ENCODE peak calls at places on chromosomes 3 and 15, in six cellular contexts. N is heart left ventricle, I is endothelial cell of umbilical vein, B is HCT116, K is sigmoid colon, G is Peyer's patch. L is an unnamed sample.

GRCh38 chr3:192901435-192901834 is 16.2 kb downstream of the MB21D2 start:
- DNase-seq in G (no peak), B (no peak), K (no peak), N (no peak), I (peak; percentile 65), L (no peak)

GRCh38 chr15:70327328-70328136 is 229.8 kb upstream of the TLE3 start:
- DNase-seq in B (no peak), G (no peak), N (no peak), K (no peak), I (peak; percentile 26), L (no peak)

GRCh38 chr15:99343836-99344551 is 92.7 kb downstream of the LRRC28 start:
- DNase-seq in B (no peak), K (no peak), I (peak; percentile 75), N (peak; percentile 69), G (peak; percentile 56), L (no peak)

GRCh38 chr3:96915465-96915864 is 101.1 kb downstream of the EPHA6 start:
- DNase-seq in N (no peak), B (no peak), I (no peak), K (no peak), G (no peak), L (no peak)

GRCh38 chr15:70636540-70637165 is 126.7 kb downstream of the UACA start:
- DNase-seq in K (no peak), B (peak; percentile 16), G (no peak), N (no peak), I (peak; percentile 28), L (no peak)

GRCh38 chr3:52123106-52123708 is 31.0 kb downstream of the POC1A start:
- DNase-seq in G (peak; percentile 89), K (peak; percentile 84), B (peak; percentile 37), I (peak; percentile 81), N (peak; percentile 88), L (peak; percentile 51)

GRCh38 chr3:53999725-54000124 is 108.1 kb upstream of the SELENOK start:
- DNase-seq in K (no peak), I (no peak), G (no peak), B (no peak), N (no peak), L (no peak)

GRCh38 chr15:89999676-90000174 is 1.4 kb upstream of the ZNF710 start:
- DNase-seq in N (peak; percentile 67), K (peak; percentile 67), G (peak; percentile 55), B (no peak), I (no peak), L (no peak)

GRCh38 chr15:35618260-35619188 is 72.6 kb upstream of the DPH6 start:
- DNase-seq in N (no peak), B (no peak), I (peak; percentile 57), K (no peak), G (no peak), L (no peak)

GRCh38 chr3:4511491-4512251 is 18.5 kb downstream of the ITPR1 start:
- DNase-seq in N (no peak), I (no peak), B (no peak), G (no peak), K (no peak), L (no peak)

GRCh38 chr15:63238796-63239195 is 38.6 kb upstream of the APH1B start:
- DNase-seq in B (no peak), N (no peak), G (no peak), I (no peak), K (no peak), L (no peak)

GRCh38 chr3:122793568-122794416 is at the start of gene HSPBAP1:
- DNase-seq in G (peak; percentile 98), I (peak; percentile 96), B (peak; percentile 87), K (peak; percentile 96), N (peak; percentile 94), L (peak; percentile 96)

GRCh38 chr3:11544413-11545181 is 99.1 kb downstream of the VGLL4 start:
- DNase-seq in K (peak; percentile 68), I (no peak), B (no peak), N (peak; percentile 75), G (no peak), L (no peak)

GRCh38 chr3:175564335-175564734 is 705.2 kb downstream of the NAALADL2 start:
- DNase-seq in K (no peak), N (no peak), G (no peak), B (no peak), I (no peak), L (no peak)

GRCh38 chr3:159586587-159587202 is 401.9 kb upstream of the IL12A start:
- DNase-seq in G (no peak), I (peak; percentile 41), K (no peak), N (no peak), B (peak; percentile 29), L (no peak)

GRCh38 chr3:125644036-125645025 is 49.0 kb upstream of the OSBPL11 start:
- DNase-seq in N (no peak), B (no peak), K (peak; percentile 79), G (peak; percentile 52), I (no peak), L (no peak)

GRCh38 chr3:158488670-158489069 is 82.3 kb upstream of the MLF1 start:
- DNase-seq in G (no peak), K (no peak), I (peak; percentile 27), B (no peak), N (no peak), L (no peak)

GRCh38 chr3:138803006-138803653 is 31.6 kb downstream of the PIK3CB start:
- DNase-seq in B (no peak), G (no peak), N (no peak), I (no peak), K (no peak), L (no peak)

GRCh38 chr15:76274226-76274625 is 37.0 kb downstream of the ETFA start:
- DNase-seq in G (no peak), I (peak; percentile 79), B (no peak), N (no peak), K (no peak), L (no peak)

GRCh38 chr3:62554264-62554799 is 181.0 kb upstream of the FEZF2 start:
- DNase-seq in B (peak; percentile 26), I (no peak), K (no peak), G (no peak), N (no peak), L (no peak)

GRCh38 chr15:41944313-41944940 is 27.9 kb downstream of the EHD4 start:
- DNase-seq in K (peak; percentile 85), B (peak; percentile 37), G (no peak), N (no peak), I (peak; percentile 82), L (no peak)

GRCh38 chr3:50422153-50422552 is 62.8 kb upstream of the TMEM115 start:
- DNase-seq in K (no peak), G (no peak), B (no peak), I (no peak), N (no peak), L (no peak)
- TF ChIP-seq POLR2A in K (no peak), G (no peak), B (no peak), I (no peak), N (no peak), L (no peak)

GRCh38 chr15:72534522-72534921 is 60.4 kb downstream of the ARIH1 start:
- DNase-seq in K (no peak), I (no peak), B (no peak), G (no peak), N (no peak), L (no peak)

GRCh38 chr15:72535911-72536310 is 61.8 kb downstream of the ARIH1 start:
- DNase-seq in I (no peak), B (no peak), N (no peak), G (no peak), K (no peak), L (no peak)

GRCh38 chr15:72536506-72536905 is 62.4 kb downstream of the ARIH1 start:
- DNase-seq in K (no peak), G (no peak), N (no peak), I (no peak), B (no peak), L (no peak)

GRCh38 chr15:72538931-72539330 is 64.8 kb downstream of the ARIH1 start:
- DNase-seq in G (no peak), I (no peak), B (no peak), N (no peak), K (no peak), L (no peak)

GRCh38 chr15:72532991-72533601 is 59.0 kb downstream of the ARIH1 start:
- DNase-seq in I (no peak), N (no peak), K (no peak), G (no peak), B (no peak), L (no peak)
- TF ChIP-seq CTCF in I (peak; percentile 13), N (peak; percentile 31), K (no peak), G (peak; percentile 25), B (peak; percentile 44), L (no peak)

GRCh38 chr15:73968461-73968860 is 23.6 kb downstream of the STOML1 start:
- DNase-seq in B (no peak), G (no peak), I (no peak), N (no peak), K (peak; percentile 6), L (no peak)

GRCh38 chr15:73978896-73979295 is 13.2 kb downstream of the STOML1 start:
- DNase-seq in K (no peak), B (no peak), I (no peak), G (no peak), N (no peak), L (no peak)

GRCh38 chr15:73969151-73969759 is 22.8 kb downstream of the STOML1 start:
- DNase-seq in K (peak; percentile 41), B (no peak), N (no peak), G (peak; percentile 23), I (no peak), L (peak; percentile 65)

GRCh38 chr15:73972984-73973682 is 19.0 kb downstream of the STOML1 start:
- DNase-seq in K (peak; percentile 92), I (peak; percentile 81), N (peak; percentile 87), G (peak; percentile 94), B (no peak), L (peak; percentile 97)
- H3K4me3 ChIP-seq in K (peak overlapping the region; percentile 21), I (no peak overlapping the region), N (no peak overlapping the region), G (peak overlapping the region; percentile 12), B (peak overlapping the region; percentile 52), L (no peak overlapping the region)

DNA sequence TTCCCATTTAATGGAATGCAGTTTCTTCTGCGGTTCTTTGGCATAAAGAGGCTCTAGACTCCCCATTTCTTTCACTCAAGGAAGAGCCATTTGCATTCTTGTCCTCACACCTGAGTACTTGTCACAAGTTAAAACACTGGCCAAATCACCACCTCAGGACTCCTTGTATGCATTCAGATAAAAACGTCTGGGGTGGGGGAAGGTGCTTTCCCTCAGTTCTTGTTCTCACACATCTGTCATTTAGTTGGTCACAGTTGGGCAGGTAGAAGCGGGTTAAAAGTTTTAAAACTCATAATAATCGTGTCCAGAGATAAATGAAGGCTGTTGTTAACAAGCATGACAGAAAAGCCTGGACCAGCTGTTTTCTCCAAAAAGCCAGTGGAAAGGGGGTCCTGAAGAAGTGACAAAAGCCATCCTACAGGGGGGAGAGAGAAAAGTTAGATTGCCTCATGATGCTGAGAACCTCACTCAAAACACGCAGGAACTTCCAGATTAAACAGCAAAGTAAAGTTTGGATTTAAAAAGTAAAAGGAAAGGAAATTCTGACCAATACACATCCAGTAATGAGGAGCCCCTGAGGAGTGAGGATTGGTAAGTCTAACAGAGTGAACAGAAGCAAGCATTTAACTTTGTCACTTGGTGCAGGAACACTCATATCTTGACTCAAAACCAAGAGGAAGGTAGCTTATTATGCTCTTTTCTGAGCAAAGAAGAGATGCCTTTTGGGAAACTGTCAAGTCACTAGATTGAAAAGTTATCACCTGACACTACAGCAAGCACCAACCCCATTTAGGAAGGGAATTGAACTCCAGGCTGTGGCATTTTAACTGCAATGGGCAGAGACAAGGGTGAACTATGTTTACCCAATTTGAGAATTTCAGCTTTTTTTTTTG is 2.8 kb downstream of the BCL2L10 start:
- DNase-seq in G (no peak), K (no peak), B (no peak), N (no peak), I (no peak), L (no peak)
- TF ChIP-seq POLR2A in G (no peak), K (no peak), B (no peak), N (no peak), I (no peak), L (no peak)

GRCh38 chr15:88258021-88258641 is 1.6 kb upstream of the NTRK3 start:
- DNase-seq in K (no peak), N (no peak), I (no peak), B (peak; percentile 16), G (no peak), L (no peak)
- TF ChIP-seq CTCF in K (no peak), N (no peak), I (peak; percentile 8), B (peak; percentile 50), G (no peak), L (no peak)

L was measured in lower leg skin.